ENCODE peak calls at places on chromosomes 2 and 18, in eight cellular contexts. One of them, this sample, is unnamed.
A peak's percentile ranks its signal among the peaks of the same experiment; 100 is the strongest.

GRCh38 chr2:143553261-143553660 is 424.0 kb downstream of the ARHGAP15 start:
- DNase-seq in astrocyte of the spinal cord: no peak
- DNase-seq in HepG2: no peak
- DNase-seq in Panc1: no peak
- DNase-seq in WERI-Rb-1: no peak
- DNase-seq in SK-N-SH: no peak
- DNase-seq in cardiac muscle cell: no peak
- DNase-seq in AG04450: no peak
- DNase-seq in this sample: no peak

GRCh38 chr2:100106460-100106859 is 35.9 kb downstream of the AFF3 start:
- DNase-seq in Panc1: no peak
- DNase-seq in WERI-Rb-1: no peak
- DNase-seq in SK-N-SH: no peak
- DNase-seq in AG04450: no peak
- DNase-seq in astrocyte of the spinal cord: peak; percentile 32
- DNase-seq in HepG2: no peak
- DNase-seq in cardiac muscle cell: peak; percentile 14
- DNase-seq in this sample: no peak

GRCh38 chr2:7013761-7014160 is 96.5 kb downstream of the RNF144A start:
- DNase-seq in HepG2: no peak
- DNase-seq in cardiac muscle cell: no peak
- DNase-seq in astrocyte of the spinal cord: no peak
- DNase-seq in Panc1: no peak
- DNase-seq in SK-N-SH: no peak
- DNase-seq in WERI-Rb-1: no peak
- DNase-seq in AG04450: no peak
- DNase-seq in this sample: no peak

GRCh38 chr2:189641565-189641964 is 19.7 kb upstream of the ASNSD1 start:
- DNase-seq in WERI-Rb-1: no peak
- DNase-seq in cardiac muscle cell: no peak
- DNase-seq in AG04450: no peak
- DNase-seq in Panc1: no peak
- DNase-seq in HepG2: no peak
- DNase-seq in astrocyte of the spinal cord: no peak
- DNase-seq in SK-N-SH: no peak
- DNase-seq in this sample: no peak

GRCh38 chr2:92326-92725 is 46.0 kb upstream of the FAM110C start:
- DNase-seq in cardiac muscle cell: no peak
- DNase-seq in SK-N-SH: no peak
- DNase-seq in WERI-Rb-1: no peak
- DNase-seq in astrocyte of the spinal cord: no peak
- DNase-seq in HepG2: no peak
- DNase-seq in Panc1: no peak
- DNase-seq in AG04450: no peak
- DNase-seq in this sample: no peak

GRCh38 chr2:64114063-64114911 is 29.9 kb downstream of the PELI1 start:
- DNase-seq in astrocyte of the spinal cord: peak; percentile 82
- DNase-seq in Panc1: no peak
- DNase-seq in WERI-Rb-1: no peak
- DNase-seq in HepG2: no peak
- DNase-seq in AG04450: peak; percentile 20
- DNase-seq in cardiac muscle cell: no peak
- DNase-seq in SK-N-SH: no peak
- DNase-seq in this sample: no peak

GRCh38 chr18:33594799-33595198 is 16.8 kb downstream of the ASXL3 start:
- DNase-seq in WERI-Rb-1: no peak
- DNase-seq in cardiac muscle cell: no peak
- DNase-seq in astrocyte of the spinal cord: no peak
- DNase-seq in Panc1: no peak
- DNase-seq in HepG2: no peak
- DNase-seq in SK-N-SH: no peak
- DNase-seq in AG04450: no peak
- DNase-seq in this sample: no peak

GRCh38 chr2:144479138-144479537 is 40.8 kb downstream of the ZEB2 start:
- DNase-seq in WERI-Rb-1: no peak
- DNase-seq in astrocyte of the spinal cord: peak; percentile 55
- DNase-seq in AG04450: no peak
- DNase-seq in Panc1: no peak
- DNase-seq in cardiac muscle cell: peak; percentile 57
- DNase-seq in HepG2: no peak
- DNase-seq in SK-N-SH: no peak
- DNase-seq in this sample: no peak

GRCh38 chr18:72830109-72830508 is 37.7 kb downstream of the NETO1 start:
- DNase-seq in HepG2: no peak
- DNase-seq in astrocyte of the spinal cord: peak; percentile 58
- DNase-seq in WERI-Rb-1: no peak
- DNase-seq in Panc1: no peak
- DNase-seq in SK-N-SH: no peak
- DNase-seq in AG04450: no peak
- DNase-seq in cardiac muscle cell: peak; percentile 77
- DNase-seq in this sample: no peak

GRCh38 chr18:72840109-72840508 is 27.7 kb downstream of the NETO1 start:
- DNase-seq in HepG2: no peak
- DNase-seq in astrocyte of the spinal cord: no peak
- DNase-seq in Panc1: no peak
- DNase-seq in AG04450: no peak
- DNase-seq in WERI-Rb-1: no peak
- DNase-seq in cardiac muscle cell: no peak
- DNase-seq in SK-N-SH: no peak
- DNase-seq in this sample: no peak

GRCh38 chr18:72833471-72833870 is 34.3 kb downstream of the NETO1 start:
- DNase-seq in astrocyte of the spinal cord: peak; percentile 47
- DNase-seq in AG04450: no peak
- DNase-seq in cardiac muscle cell: no peak
- DNase-seq in HepG2: no peak
- DNase-seq in WERI-Rb-1: no peak
- DNase-seq in SK-N-SH: no peak
- DNase-seq in Panc1: no peak
- DNase-seq in this sample: no peak

DNA sequence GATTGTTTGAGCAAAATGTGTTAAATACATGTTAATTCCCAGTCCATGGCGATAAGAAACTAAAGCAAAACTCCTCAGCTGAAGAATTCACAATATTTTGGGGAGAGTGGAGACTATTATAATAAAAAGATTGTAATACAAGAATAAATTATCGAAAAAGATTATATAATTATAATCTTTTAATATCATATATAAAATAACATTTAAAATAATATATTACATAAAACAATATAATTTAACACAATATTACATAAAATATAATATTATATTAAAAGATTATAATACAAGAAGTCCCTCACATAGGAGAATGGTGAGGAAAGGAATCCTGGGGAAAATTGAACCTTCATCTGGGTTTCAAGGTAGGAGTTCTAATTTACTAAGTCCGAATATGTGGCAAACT is 33.1 kb downstream of the NETO1 start:
- DNase-seq in AG04450: no peak
- DNase-seq in Panc1: no peak
- DNase-seq in WERI-Rb-1: no peak
- DNase-seq in SK-N-SH: no peak
- DNase-seq in cardiac muscle cell: no peak
- DNase-seq in astrocyte of the spinal cord: no peak
- DNase-seq in HepG2: no peak
- DNase-seq in this sample: no peak
- H3K4me3 ChIP-seq in AG04450: no peak overlapping the region
- H3K4me3 ChIP-seq in Panc1: no peak overlapping the region
- H3K4me3 ChIP-seq in WERI-Rb-1: no peak overlapping the region
- H3K4me3 ChIP-seq in SK-N-SH: no peak overlapping the region
- H3K4me3 ChIP-seq in cardiac muscle cell: no peak overlapping the region
- H3K4me3 ChIP-seq in astrocyte of the spinal cord: no peak overlapping the region
- H3K4me3 ChIP-seq in HepG2: no peak overlapping the region
- H3K4me3 ChIP-seq in this sample: no peak overlapping the region

GRCh38 chr18:63677490-63678225 is 16.0 kb upstream of the SERPINB3 start:
- DNase-seq in cardiac muscle cell: no peak
- DNase-seq in WERI-Rb-1: no peak
- DNase-seq in AG04450: no peak
- DNase-seq in HepG2: no peak
- DNase-seq in SK-N-SH: no peak
- DNase-seq in Panc1: no peak
- DNase-seq in astrocyte of the spinal cord: no peak
- DNase-seq in this sample: no peak

GRCh38 chr18:63681449-63682381 is 20.0 kb upstream of the SERPINB3 start:
- DNase-seq in Panc1: no peak
- DNase-seq in cardiac muscle cell: no peak
- DNase-seq in AG04450: no peak
- DNase-seq in HepG2: peak; percentile 6
- DNase-seq in SK-N-SH: no peak
- DNase-seq in astrocyte of the spinal cord: no peak
- DNase-seq in WERI-Rb-1: no peak
- DNase-seq in this sample: no peak

GRCh38 chr18:63679820-63680606 is 18.3 kb upstream of the SERPINB3 start:
- DNase-seq in astrocyte of the spinal cord: no peak
- DNase-seq in SK-N-SH: no peak
- DNase-seq in HepG2: no peak
- DNase-seq in cardiac muscle cell: no peak
- DNase-seq in Panc1: no peak
- DNase-seq in AG04450: no peak
- DNase-seq in WERI-Rb-1: no peak
- DNase-seq in this sample: no peak

GRCh38 chr18:63676927-63677326 is 15.2 kb upstream of the SERPINB3 start:
- DNase-seq in AG04450: no peak
- DNase-seq in WERI-Rb-1: no peak
- DNase-seq in cardiac muscle cell: no peak
- DNase-seq in HepG2: no peak
- DNase-seq in SK-N-SH: no peak
- DNase-seq in astrocyte of the spinal cord: no peak
- DNase-seq in Panc1: no peak
- DNase-seq in this sample: no peak

GRCh38 chr18:63676526-63676925 is 14.8 kb upstream of the SERPINB3 start:
- DNase-seq in WERI-Rb-1: peak; percentile 62
- DNase-seq in cardiac muscle cell: peak; percentile 50
- DNase-seq in SK-N-SH: no peak
- DNase-seq in Panc1: no peak
- DNase-seq in AG04450: no peak
- DNase-seq in HepG2: no peak
- DNase-seq in astrocyte of the spinal cord: no peak
- DNase-seq in this sample: no peak
- TF ChIP-seq CTCF in WERI-Rb-1: peak; percentile 85
- TF ChIP-seq CTCF in cardiac muscle cell: no peak
- TF ChIP-seq CTCF in SK-N-SH: peak; percentile 42
- TF ChIP-seq CTCF in Panc1: no peak
- TF ChIP-seq CTCF in AG04450: peak; percentile 17
- TF ChIP-seq CTCF in HepG2: peak; percentile 38
- TF ChIP-seq CTCF in astrocyte of the spinal cord: peak; percentile 13
- TF ChIP-seq CTCF in this sample: no peak

GRCh38 chr2:55133467-55134315 is 83.4 kb upstream of the RTN4 start:
- DNase-seq in HepG2: peak; percentile 81
- DNase-seq in astrocyte of the spinal cord: peak; percentile 89
- DNase-seq in AG04450: peak; percentile 89
- DNase-seq in cardiac muscle cell: no peak
- DNase-seq in Panc1: no peak
- DNase-seq in SK-N-SH: no peak
- DNase-seq in WERI-Rb-1: no peak
- DNase-seq in this sample: no peak

GRCh38 chr2:55136138-55136541 is 85.9 kb upstream of the RTN4 start:
- DNase-seq in HepG2: no peak
- DNase-seq in AG04450: no peak
- DNase-seq in Panc1: no peak
- DNase-seq in astrocyte of the spinal cord: no peak
- DNase-seq in cardiac muscle cell: no peak
- DNase-seq in WERI-Rb-1: no peak
- DNase-seq in SK-N-SH: no peak
- DNase-seq in this sample: no peak

GRCh38 chr2:55130849-55131248 is 80.6 kb upstream of the RTN4 start:
- DNase-seq in HepG2: no peak
- DNase-seq in WERI-Rb-1: no peak
- DNase-seq in SK-N-SH: no peak
- DNase-seq in cardiac muscle cell: no peak
- DNase-seq in astrocyte of the spinal cord: no peak
- DNase-seq in AG04450: no peak
- DNase-seq in Panc1: no peak
- DNase-seq in this sample: no peak

GRCh38 chr2:55137024-55137958 is 87.0 kb upstream of the RTN4 start:
- DNase-seq in AG04450: no peak
- DNase-seq in WERI-Rb-1: no peak
- DNase-seq in HepG2: no peak
- DNase-seq in SK-N-SH: no peak
- DNase-seq in astrocyte of the spinal cord: no peak
- DNase-seq in Panc1: no peak
- DNase-seq in cardiac muscle cell: no peak
- DNase-seq in this sample: no peak

DNA sequence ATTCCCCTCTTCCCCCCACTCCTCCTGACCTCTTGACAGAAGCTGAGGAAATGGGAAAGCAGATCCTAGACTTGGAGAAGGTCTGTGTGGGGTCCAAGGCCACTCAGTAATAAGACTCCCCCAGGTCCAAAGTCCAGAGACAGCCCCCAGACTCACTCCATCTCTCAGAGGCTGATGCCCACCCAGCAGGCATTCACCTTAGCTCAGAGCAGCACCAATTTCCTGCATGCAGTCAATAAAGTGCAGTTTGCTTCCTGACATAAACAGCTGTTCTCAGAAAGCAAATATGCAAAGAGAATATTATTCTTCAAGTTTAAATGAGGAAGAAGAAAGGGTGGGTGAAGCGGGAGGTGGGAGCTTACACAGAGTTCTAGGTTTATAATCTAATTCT is 84.1 kb upstream of the RTN4 start:
- DNase-seq in WERI-Rb-1: no peak
- DNase-seq in AG04450: no peak
- DNase-seq in HepG2: no peak
- DNase-seq in cardiac muscle cell: no peak
- DNase-seq in SK-N-SH: no peak
- DNase-seq in astrocyte of the spinal cord: no peak
- DNase-seq in Panc1: no peak
- DNase-seq in this sample: no peak
- H3K4me3 ChIP-seq in WERI-Rb-1: no peak overlapping the region
- H3K4me3 ChIP-seq in AG04450: no peak overlapping the region
- H3K4me3 ChIP-seq in HepG2: peak overlapping the region; percentile 40
- H3K4me3 ChIP-seq in cardiac muscle cell: no peak overlapping the region
- H3K4me3 ChIP-seq in SK-N-SH: no peak overlapping the region
- H3K4me3 ChIP-seq in astrocyte of the spinal cord: no peak overlapping the region
- H3K4me3 ChIP-seq in Panc1: no peak overlapping the region
- H3K4me3 ChIP-seq in this sample: no peak overlapping the region

DNA sequence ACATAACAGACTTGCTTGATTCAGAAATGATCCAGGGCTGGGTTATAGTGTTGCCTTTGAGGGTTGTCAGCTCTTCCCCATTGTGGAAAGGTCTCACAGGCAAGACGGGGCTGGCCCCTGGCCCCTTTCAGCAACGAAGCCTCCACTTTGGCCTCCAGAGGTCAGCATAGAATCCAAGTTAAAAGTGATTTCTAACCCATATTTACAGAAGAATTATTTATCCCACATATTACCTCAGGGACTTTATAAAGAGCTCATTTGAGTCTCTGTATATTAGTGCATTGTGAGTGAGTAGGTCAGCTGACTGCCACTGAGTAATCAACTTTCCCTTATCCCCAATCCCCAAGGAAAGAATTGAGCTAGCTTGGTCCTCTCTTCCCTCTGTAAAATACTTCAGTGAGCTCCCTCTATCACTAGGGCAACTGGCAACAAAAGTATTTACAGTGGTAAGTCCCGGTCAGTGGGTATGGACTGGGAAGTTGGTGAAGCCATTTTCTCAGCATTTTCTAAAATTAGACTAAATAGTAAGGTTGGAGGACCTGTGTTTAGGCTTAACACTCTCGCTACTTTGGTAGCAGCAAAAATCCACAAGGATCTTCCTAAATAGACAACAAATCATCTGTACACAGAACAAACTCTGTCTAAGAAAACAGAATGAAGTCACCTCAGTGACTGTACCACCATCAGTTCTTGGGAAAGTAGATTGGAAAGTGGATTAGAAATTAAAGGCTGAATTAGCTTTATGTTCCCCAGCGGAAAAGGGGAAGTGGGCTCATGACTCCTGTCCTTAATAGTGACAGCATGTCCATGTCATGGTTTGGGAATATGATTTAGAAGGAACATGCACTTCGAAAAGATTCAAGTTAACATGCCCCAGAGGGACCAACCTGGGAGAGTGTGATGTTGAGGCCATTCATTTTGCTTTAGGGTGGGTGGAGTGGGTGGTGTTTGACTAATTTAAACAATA is 171.0 kb upstream of the SIX3 start:
- DNase-seq in astrocyte of the spinal cord: no peak
- DNase-seq in WERI-Rb-1: peak; percentile 81
- DNase-seq in AG04450: no peak
- DNase-seq in cardiac muscle cell: no peak
- DNase-seq in Panc1: no peak
- DNase-seq in HepG2: no peak
- DNase-seq in SK-N-SH: peak; percentile 64
- DNase-seq in this sample: no peak
- TF ChIP-seq CTCF in astrocyte of the spinal cord: no peak
- TF ChIP-seq CTCF in WERI-Rb-1: peak; percentile 48
- TF ChIP-seq CTCF in AG04450: no peak
- TF ChIP-seq CTCF in cardiac muscle cell: no peak
- TF ChIP-seq CTCF in Panc1: peak; percentile 27
- TF ChIP-seq CTCF in HepG2: no peak
- TF ChIP-seq CTCF in SK-N-SH: no peak
- TF ChIP-seq CTCF in this sample: peak; percentile 42

This sample was measured in BE2C.